ENCODE peak calls at places on chromosomes 7 and 10, in six cellular contexts. N is esophagus squamous epithelium, M is IMR-90, Y is HepG2, K is GM12892, O is suprapubic skin. D is an unnamed sample.
A peak's percentile ranks its signal among the peaks of the same experiment; 100 is the strongest.

GRCh38 chr10:48964038-48964437 is 24.4 kb upstream of the LRRC18 start:
- DNase-seq in N (no peak), M (no peak), Y (no peak), K (no peak), O (no peak), D (no peak)

GRCh38 chr7:127692200-127692599 is 40.2 kb downstream of the SND1 start:
- DNase-seq in N (no peak), M (no peak), Y (no peak), K (peak; percentile 8), O (no peak), D (no peak)

GRCh38 chr10:93065675-93066543 is 5.3 kb downstream of the CYP26C1 start:
- DNase-seq in N (no peak), M (no peak), Y (no peak), K (no peak), O (no peak), D (no peak)

GRCh38 chr10:14779053-14779649 is 4.5 kb upstream of the FAM107B start:
- DNase-seq in N (no peak), M (peak; percentile 80), Y (no peak), K (no peak), O (no peak), D (no peak)

GRCh38 chr7:97871659-97872024 is 566 bp downstream of the ASNS start:
- DNase-seq in N (no peak), M (no peak), Y (no peak), K (peak; percentile 8), O (no peak), D (no peak)

GRCh38 chr7:94450044-94450697 is 55.5 kb downstream of the COL1A2 start:
- DNase-seq in N (no peak), M (no peak), Y (no peak), K (no peak), O (no peak), D (no peak)

GRCh38 chr7:90111-91063 is 102.0 kb upstream of the FAM20C start:
- DNase-seq in N (no peak), M (peak; percentile 83), Y (no peak), K (no peak), O (no peak), D (no peak)

GRCh38 chr7:16554518-16555236 is 28.1 kb downstream of the LRRC72 start:
- DNase-seq in N (no peak), M (no peak), Y (no peak), K (no peak), O (no peak), D (no peak)

GRCh38 chr7:107958764-107959526 is 44.0 kb downstream of the LAMB1 start:
- DNase-seq in N (no peak), M (peak; percentile 90), Y (no peak), K (no peak), O (no peak), D (no peak)

GRCh38 chr7:140924019-140924820 is 509 bp downstream of the BRAF start:
- DNase-seq in N (peak; percentile 51), M (peak; percentile 68), Y (peak; percentile 65), K (peak; percentile 51), O (peak; percentile 82), D (peak; percentile 60)

GRCh38 chr7:140923358-140924006 is 1.2 kb downstream of the BRAF start:
- DNase-seq in N (no peak), M (no peak), Y (no peak), K (no peak), O (no peak), D (no peak)

GRCh38 chr7:140922741-140923345 is 1.9 kb downstream of the BRAF start:
- DNase-seq in N (no peak), M (no peak), Y (no peak), K (no peak), O (no peak), D (no peak)

GRCh38 chr7:140926021-140926812 is 1.5 kb upstream of the BRAF start:
- DNase-seq in N (no peak), M (no peak), Y (no peak), K (no peak), O (no peak), D (no peak)

GRCh38 chr7:140924821-140925421 is at the start of gene BRAF:
- DNase-seq in N (peak; percentile 46), M (peak; percentile 88), Y (peak; percentile 23), K (peak; percentile 64), O (peak; percentile 94), D (peak; percentile 81)
- TF ChIP-seq POLR2A in N (no peak), M (no peak), Y (no peak), K (peak; percentile 56), O (no peak), D (peak; percentile 71)

GRCh38 chr7:140402178-140402835 is 1.6 kb upstream of the RAB19 start:
- DNase-seq in N (no peak), M (peak; percentile 76), Y (no peak), K (no peak), O (no peak), D (no peak)

GRCh38 chr7:140393756-140394306 is 4.5 kb downstream of the SLC37A3 start:
- DNase-seq in N (no peak), M (no peak), Y (no peak), K (no peak), O (no peak), D (no peak)

GRCh38 chr7:140400381-140400780 is 2.1 kb upstream of the SLC37A3 start:
- DNase-seq in N (no peak), M (no peak), Y (no peak), K (no peak), O (no peak), D (no peak)

GRCh38 chr7:140398821-140399220 is 491 bp upstream of the SLC37A3 start:
- DNase-seq in N (no peak), M (no peak), Y (no peak), K (no peak), O (no peak), D (no peak)

GRCh38 chr7:140397784-140398750 is at the start of gene SLC37A3:
- DNase-seq in N (peak; percentile 18), M (peak; percentile 72), Y (peak; percentile 67), K (peak; percentile 97), O (peak; percentile 89), D (peak; percentile 81)
- TF ChIP-seq POLR2A in N (peak; percentile 40), M (peak; percentile 80), Y (peak; percentile 59), K (peak; percentile 50), O (no peak), D (peak; percentile 48)

DNA sequence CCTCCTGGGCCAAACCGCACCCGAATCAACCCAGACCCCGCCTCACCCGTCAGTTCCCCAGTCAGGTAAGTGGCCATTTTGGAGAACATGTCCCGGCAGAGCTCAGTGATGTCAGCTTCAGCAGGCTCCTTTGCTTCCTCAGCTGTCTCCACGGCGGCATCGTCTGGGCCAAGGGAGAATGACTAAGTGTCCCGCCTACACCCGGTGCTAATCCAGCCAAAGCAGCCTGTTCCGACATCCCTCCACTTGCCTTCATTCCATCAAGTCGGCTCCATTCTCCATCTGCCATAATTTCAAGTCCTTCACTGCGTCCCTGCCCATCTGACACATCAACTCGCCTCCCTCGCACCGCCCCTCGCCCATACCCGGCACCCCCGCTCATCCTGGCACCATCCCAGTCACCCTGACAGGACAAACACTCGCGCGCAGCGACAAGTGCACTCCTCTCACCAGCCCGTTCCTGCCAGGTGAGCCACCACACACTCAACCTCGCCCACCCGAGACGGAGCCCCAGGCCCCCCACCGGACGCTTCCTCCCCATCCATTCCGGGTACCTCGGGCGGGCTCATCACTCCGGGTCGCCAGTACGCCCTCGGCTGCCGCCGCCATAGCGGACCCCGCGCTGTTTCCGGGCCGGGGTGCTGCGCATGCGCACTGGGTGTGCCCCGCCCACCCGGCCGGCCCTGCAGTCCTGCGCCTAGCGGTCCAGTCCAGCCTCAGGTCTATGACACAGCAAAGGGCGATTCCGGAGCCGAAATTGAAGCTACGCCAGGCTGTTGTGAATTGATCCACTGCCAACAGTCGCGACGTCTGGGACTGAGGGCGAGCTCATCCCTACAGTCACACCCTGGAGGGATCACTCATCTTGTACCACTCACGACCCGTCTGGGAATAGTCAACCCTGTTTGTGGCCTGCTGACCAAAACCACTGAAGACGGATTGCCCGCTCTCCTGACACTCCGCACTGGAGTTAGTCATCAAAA is at the start of gene BLOC1S2:
- DNase-seq in N (peak; percentile 26), M (peak; percentile 92), Y (peak; percentile 74), K (peak; percentile 92), O (peak; percentile 92), D (peak; percentile 83)
- TF ChIP-seq POLR2A in N (peak; percentile 42), M (peak; percentile 96), Y (peak; percentile 52), K (peak; percentile 93), O (peak; percentile 36), D (peak; percentile 77)

GRCh38 chr10:99124376-99124775 is 111.3 kb downstream of the HPSE2 start:
- DNase-seq in N (no peak), M (no peak), Y (no peak), K (no peak), O (no peak), D (no peak)
- TF ChIP-seq POLR2A in N (no peak), M (no peak), Y (no peak), K (no peak), O (no peak), D (no peak)

DNA sequence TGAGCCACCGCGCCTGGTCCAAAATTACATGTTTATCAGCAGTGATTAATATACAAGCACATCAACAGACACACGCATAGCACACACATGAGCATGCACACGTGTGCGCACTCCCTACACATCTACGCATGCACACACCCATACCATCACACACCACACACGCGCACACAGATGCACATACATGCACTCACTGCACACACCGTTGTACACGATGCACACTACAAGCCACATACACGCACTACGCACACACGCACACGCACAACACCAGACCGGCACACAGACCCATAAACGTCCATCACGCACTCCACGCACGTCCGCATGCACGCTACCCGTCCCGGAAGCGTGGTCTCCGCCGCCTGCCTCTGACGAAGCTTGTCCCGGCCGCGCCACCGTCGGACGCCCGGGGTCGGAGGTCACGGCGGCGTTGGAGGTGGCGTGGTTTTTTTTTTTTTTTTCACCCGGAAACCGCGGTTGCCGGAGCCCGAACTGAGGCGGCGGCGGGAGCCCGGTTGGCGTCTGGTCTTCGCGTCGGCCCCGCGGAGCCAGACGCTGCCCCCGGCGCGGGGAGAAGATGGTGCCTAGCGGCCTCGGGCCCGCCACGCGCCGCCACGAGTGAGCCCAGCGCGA is at the start of gene TMEM248:
- DNase-seq in N (peak; percentile 51), M (peak; percentile 77), Y (peak; percentile 69), K (peak; percentile 74), O (peak; percentile 93), D (peak; percentile 76)
- TF ChIP-seq POLR2A in N (no peak), M (peak; percentile 75), Y (peak; percentile 80), K (peak; percentile 93), O (no peak), D (no peak)

GRCh38 chr7:4641667-4642467 is 40.2 kb upstream of the FOXK1 start:
- DNase-seq in N (peak; percentile 68), M (peak; percentile 89), Y (peak; percentile 86), K (peak; percentile 88), O (peak; percentile 96), D (peak; percentile 90)
- TF ChIP-seq POLR2A in N (peak; percentile 66), M (peak; percentile 72), Y (peak; percentile 61), K (peak; percentile 94), O (peak; percentile 36), D (peak; percentile 79)